ENCODE peak calls at places on chromosomes 13 and 19, in ten cellular contexts. D, Z, B, E, N, J, V, S, K and O are unnamed samples.

GRCh38 chr19:17479325-17479791 is 9.0 kb downstream of the SLC27A1 start:
- DNase-seq in D (peak), Z (no peak), B (no peak), E (no peak), N (no peak), J (no peak), V (no peak), S (no peak), K (no peak), O (no peak)

GRCh38 chr19:3538965-3539742 is at the start of gene TEKTIP1:
- DNase-seq in D (peak), Z (no peak), B (no peak), E (no peak), N (peak), J (no peak), V (no peak), S (no peak), K (no peak), O (no peak)

GRCh38 chr13:33927315-33927714 is 109.4 kb downstream of the RFC3 start:
- DNase-seq in D (peak), Z (peak), B (no peak), E (no peak), N (no peak), J (no peak), V (no peak), S (no peak), K (no peak), O (no peak)

GRCh38 chr13:51714663-51715168 is 89.2 kb downstream of the DHRS12 start:
- DNase-seq in D (peak), Z (peak), B (no peak), E (peak), N (no peak), J (no peak), V (no peak), S (peak), K (no peak), O (no peak)

GRCh38 chr13:38024431-38024830 is 154.9 kb upstream of the TRPC4 start:
- DNase-seq in D (peak), Z (peak), B (no peak), E (no peak), N (no peak), J (no peak), V (no peak), S (no peak), K (no peak), O (no peak)

GRCh38 chr19:46818812-46819211 is 30.4 kb upstream of the SLC1A5 start:
- DNase-seq in D (peak), Z (no peak), B (no peak), E (no peak), N (peak), J (no peak), V (no peak), S (no peak), K (no peak), O (no peak)

GRCh38 chr13:112709825-112710783 is 20.3 kb downstream of the ATP11A start:
- DNase-seq in D (no peak), Z (no peak), B (no peak), E (no peak), N (no peak), J (peak), V (no peak), S (no peak), K (no peak), O (no peak)

GRCh38 chr19:3366761-3367571 is 583 bp downstream of the NFIC start:
- DNase-seq in D (peak), Z (no peak), B (peak), E (no peak), N (no peak), J (peak), V (no peak), S (peak), K (peak), O (no peak)

GRCh38 chr13:104586010-104586746 is 1520.0 kb upstream of the SLC10A2 start:
- DNase-seq in D (peak), Z (peak), B (no peak), E (peak), N (no peak), J (no peak), V (no peak), S (no peak), K (peak), O (peak)

GRCh38 chr19:38801359-38802095 is 11.2 kb downstream of the LGALS4 start:
- DNase-seq in D (no peak), Z (no peak), B (no peak), E (no peak), N (no peak), J (no peak), V (no peak), S (no peak), K (peak), O (no peak)

GRCh38 chr19:8438236-8438635 is 6.5 kb upstream of the HNRNPM start:
- DNase-seq in D (no peak), Z (no peak), B (no peak), E (no peak), N (no peak), J (no peak), V (no peak), S (no peak), K (no peak), O (no peak)

GRCh38 chr19:4803736-4804695 is 12.5 kb downstream of the FEM1A start:
- DNase-seq in D (peak), Z (no peak), B (peak), E (no peak), N (peak), J (no peak), V (no peak), S (peak), K (peak), O (no peak)

GRCh38 chr13:112247471-112248405 is 128.4 kb upstream of the SPACA7 start:
- DNase-seq in D (no peak), Z (no peak), B (no peak), E (no peak), N (no peak), J (no peak), V (no peak), S (no peak), K (no peak), O (no peak)

GRCh38 chr19:40267601-40267997 is 17.5 kb downstream of the AKT2 start:
- DNase-seq in D (no peak), Z (no peak), B (no peak), E (no peak), N (no peak), J (no peak), V (no peak), S (no peak), K (no peak), O (no peak)

GRCh38 chr19:12092065-12092867 is 27.7 kb downstream of the ZNF844 start:
- DNase-seq in D (peak), Z (peak), B (peak), E (peak), N (no peak), J (peak), V (peak), S (peak), K (peak), O (peak)

GRCh38 chr13:40375522-40376171 is 290.8 kb downstream of the FOXO1 start:
- DNase-seq in D (no peak), Z (no peak), B (no peak), E (no peak), N (no peak), J (no peak), V (no peak), S (no peak), K (no peak), O (no peak)

GRCh38 chr13:111623170-111623569 is 302.7 kb downstream of the TEX29 start:
- DNase-seq in D (no peak), Z (no peak), B (no peak), E (no peak), N (no peak), J (no peak), V (no peak), S (no peak), K (no peak), O (no peak)

GRCh38 chr13:73000027-73000674 is 58.7 kb upstream of the KLF5 start:
- DNase-seq in D (peak), Z (peak), B (peak), E (no peak), N (peak), J (no peak), V (no peak), S (peak), K (no peak), O (no peak)

GRCh38 chr13:79549355-79550106 is 68.6 kb downstream of the NDFIP2 start:
- DNase-seq in D (no peak), Z (no peak), B (no peak), E (no peak), N (no peak), J (no peak), V (no peak), S (no peak), K (no peak), O (no peak)

GRCh38 chr19:37957176-37957575 is 50.2 kb downstream of the SIPA1L3 start:
- DNase-seq in D (no peak), Z (no peak), B (no peak), E (no peak), N (no peak), J (no peak), V (no peak), S (no peak), K (no peak), O (no peak)

GRCh38 chr13:61414686-61415664 is 674 bp downstream of the PCDH20 start:
- DNase-seq in D (peak), Z (peak), B (peak), E (no peak), N (no peak), J (no peak), V (no peak), S (no peak), K (peak), O (no peak)

GRCh38 chr19:33814181-33815165 is 17.8 kb downstream of the KCTD15 start:
- DNase-seq in D (no peak), Z (no peak), B (no peak), E (no peak), N (no peak), J (no peak), V (no peak), S (no peak), K (no peak), O (no peak)

GRCh38 chr13:48778551-48779088 is 124.9 kb downstream of the CYSLTR2 start:
- DNase-seq in D (no peak), Z (no peak), B (no peak), E (no peak), N (no peak), J (no peak), V (no peak), S (no peak), K (no peak), O (no peak)

GRCh38 chr19:11355160-11356073 is at the start of gene PLPPR2:
- DNase-seq in D (peak), Z (peak), B (peak), E (peak), N (peak), J (peak), V (peak), S (peak), K (peak), O (peak)

GRCh38 chr19:4177146-4177545 is 5.2 kb downstream of the SIRT6 start:
- DNase-seq in D (no peak), Z (no peak), B (no peak), E (no peak), N (no peak), J (no peak), V (no peak), S (no peak), K (no peak), O (no peak)

GRCh38 chr13:47897411-47898050 is 103.5 kb downstream of the SUCLA2 start:
- DNase-seq in D (peak), Z (peak), B (no peak), E (no peak), N (no peak), J (no peak), V (no peak), S (no peak), K (no peak), O (no peak)

GRCh38 chr19:7771072-7771471 is 8.0 kb downstream of the CLEC4M start:
- DNase-seq in D (no peak), Z (no peak), B (no peak), E (no peak), N (no peak), J (no peak), V (no peak), S (no peak), K (no peak), O (no peak)

GRCh38 chr19:12864721-12865715 is 16.2 kb downstream of the DNASE2 start:
- DNase-seq in D (no peak), Z (no peak), B (no peak), E (no peak), N (no peak), J (no peak), V (no peak), S (no peak), K (no peak), O (no peak)

GRCh38 chr19:47663911-47664771 is 49.1 kb upstream of the EHD2 start:
- DNase-seq in D (peak), Z (peak), B (no peak), E (peak), N (no peak), J (peak), V (peak), S (no peak), K (peak), O (peak)

GRCh38 chr13:38415233-38415632 is 65.6 kb downstream of the UFM1 start:
- DNase-seq in D (peak), Z (no peak), B (no peak), E (no peak), N (no peak), J (no peak), V (no peak), S (peak), K (no peak), O (no peak)

GRCh38 chr13:81551036-81551435 is 1210.1 kb upstream of the SPRY2 start:
- DNase-seq in D (no peak), Z (no peak), B (no peak), E (no peak), N (no peak), J (no peak), V (no peak), S (no peak), K (no peak), O (no peak)

GRCh38 chr19:6023936-6024335 is 46.0 kb upstream of the RANBP3 start:
- DNase-seq in D (no peak), Z (no peak), B (no peak), E (no peak), N (no peak), J (no peak), V (no peak), S (no peak), K (no peak), O (no peak)

GRCh38 chr19:46296722-46297431 is at the start of gene HIF3A:
- DNase-seq in D (no peak), Z (no peak), B (peak), E (no peak), N (peak), J (peak), V (no peak), S (no peak), K (peak), O (peak)

GRCh38 chr13:26254583-26255102 is 714 bp downstream of the CDK8 start:
- DNase-seq in D (peak), Z (peak), B (peak), E (no peak), N (no peak), J (peak), V (peak), S (peak), K (peak), O (no peak)

GRCh38 chr19:43784981-43785808 is 4.4 kb upstream of the KCNN4 start:
- DNase-seq in D (peak), Z (peak), B (peak), E (peak), N (peak), J (no peak), V (no peak), S (peak), K (peak), O (peak)